ENCODE peak calls at places on chromosomes 12 and 14, in four cellular contexts. One of them, this sample, is unnamed.

GRCh38 chr14:106823552-106823951 is 1297.2 kb downstream of the TMEM121 start:
- DNase-seq in Peyer's patch: no peak
- DNase-seq in progenitor cell of endocrine pancreas: no peak
- DNase-seq in heart left ventricle: no peak
- DNase-seq in this sample: no peak

GRCh38 chr14:101215936-101216335 is 312.4 kb upstream of the RTL1 start:
- DNase-seq in heart left ventricle: no peak
- DNase-seq in progenitor cell of endocrine pancreas: no peak
- DNase-seq in Peyer's patch: peak
- DNase-seq in this sample: no peak

GRCh38 chr14:96573473-96574100 is 71.4 kb downstream of the PAPOLA start:
- DNase-seq in progenitor cell of endocrine pancreas: no peak
- DNase-seq in Peyer's patch: no peak
- DNase-seq in heart left ventricle: no peak
- DNase-seq in this sample: no peak

GRCh38 chr12:18998343-18999270 is 130.9 kb upstream of the PLEKHA5 start:
- DNase-seq in heart left ventricle: no peak
- DNase-seq in progenitor cell of endocrine pancreas: no peak
- DNase-seq in Peyer's patch: no peak
- DNase-seq in this sample: no peak

GRCh38 chr14:63438065-63438757 is 105.0 kb downstream of the PPP2R5E start:
- DNase-seq in Peyer's patch: no peak
- DNase-seq in progenitor cell of endocrine pancreas: no peak
- DNase-seq in heart left ventricle: peak
- DNase-seq in this sample: peak

GRCh38 chr12:129001-129400 is 62.4 kb downstream of the IQSEC3 start:
- DNase-seq in Peyer's patch: no peak
- DNase-seq in progenitor cell of endocrine pancreas: no peak
- DNase-seq in heart left ventricle: no peak
- DNase-seq in this sample: no peak

GRCh38 chr14:100905166-100905565 is 1.6 kb upstream of the RTL1 start:
- DNase-seq in Peyer's patch: no peak
- DNase-seq in heart left ventricle: no peak
- DNase-seq in progenitor cell of endocrine pancreas: no peak
- DNase-seq in this sample: no peak

GRCh38 chr14:106694638-106695393 is 1168.4 kb downstream of the TMEM121 start:
- DNase-seq in Peyer's patch: peak
- DNase-seq in progenitor cell of endocrine pancreas: no peak
- DNase-seq in heart left ventricle: peak
- DNase-seq in this sample: no peak

GRCh38 chr12:51323966-51324895 is at the start of gene BIN2:
- DNase-seq in heart left ventricle: peak
- DNase-seq in Peyer's patch: peak
- DNase-seq in progenitor cell of endocrine pancreas: no peak
- DNase-seq in this sample: no peak

GRCh38 chr14:67405771-67406170 is 6.2 kb downstream of the PLEK2 start:
- DNase-seq in heart left ventricle: no peak
- DNase-seq in Peyer's patch: no peak
- DNase-seq in progenitor cell of endocrine pancreas: no peak
- DNase-seq in this sample: no peak

GRCh38 chr12:53995311-53996187 is 4.4 kb upstream of the HOXC9 start:
- DNase-seq in heart left ventricle: peak
- DNase-seq in progenitor cell of endocrine pancreas: no peak
- DNase-seq in Peyer's patch: no peak
- DNase-seq in this sample: no peak

GRCh38 chr14:70884595-70885342 is 22.5 kb upstream of the PCNX1 start:
- DNase-seq in progenitor cell of endocrine pancreas: no peak
- DNase-seq in heart left ventricle: no peak
- DNase-seq in Peyer's patch: no peak
- DNase-seq in this sample: peak

GRCh38 chr12:54197037-54197909 is 8.5 kb upstream of the SMUG1 start:
- DNase-seq in progenitor cell of endocrine pancreas: no peak
- DNase-seq in heart left ventricle: no peak
- DNase-seq in Peyer's patch: no peak
- DNase-seq in this sample: no peak

GRCh38 chr14:61570188-61570960 is 124.9 kb upstream of the HIF1A start:
- DNase-seq in heart left ventricle: no peak
- DNase-seq in Peyer's patch: no peak
- DNase-seq in progenitor cell of endocrine pancreas: no peak
- DNase-seq in this sample: no peak

GRCh38 chr14:67137744-67138371 is 51.4 kb upstream of the GARIN2 start:
- DNase-seq in Peyer's patch: no peak
- DNase-seq in heart left ventricle: no peak
- DNase-seq in progenitor cell of endocrine pancreas: no peak
- DNase-seq in this sample: no peak

GRCh38 chr14:99187858-99188257 is 84.1 kb downstream of the BCL11B start:
- DNase-seq in progenitor cell of endocrine pancreas: no peak
- DNase-seq in heart left ventricle: no peak
- DNase-seq in Peyer's patch: no peak
- DNase-seq in this sample: no peak

GRCh38 chr14:94153750-94154350 is 20.3 kb upstream of the PPP4R4 start:
- DNase-seq in progenitor cell of endocrine pancreas: no peak
- DNase-seq in heart left ventricle: no peak
- DNase-seq in Peyer's patch: no peak
- DNase-seq in this sample: no peak

GRCh38 chr14:85978851-85979250 is 448.9 kb downstream of the FLRT2 start:
- DNase-seq in heart left ventricle: no peak
- DNase-seq in progenitor cell of endocrine pancreas: no peak
- DNase-seq in Peyer's patch: no peak
- DNase-seq in this sample: no peak

GRCh38 chr12:58424735-58425379 is 483.5 kb downstream of the ATP23 start:
- DNase-seq in Peyer's patch: no peak
- DNase-seq in heart left ventricle: no peak
- DNase-seq in progenitor cell of endocrine pancreas: no peak
- DNase-seq in this sample: no peak

GRCh38 chr14:75176142-75176820 is at the start of gene TMED10:
- DNase-seq in Peyer's patch: peak
- DNase-seq in progenitor cell of endocrine pancreas: peak
- DNase-seq in heart left ventricle: peak
- DNase-seq in this sample: peak

GRCh38 chr12:122753213-122753571 is 568 bp downstream of the DENR start:
- DNase-seq in heart left ventricle: no peak
- DNase-seq in progenitor cell of endocrine pancreas: no peak
- DNase-seq in Peyer's patch: no peak
- DNase-seq in this sample: no peak

GRCh38 chr12:31876568-31877424 is 82.4 kb upstream of the RESF1 start:
- DNase-seq in progenitor cell of endocrine pancreas: no peak
- DNase-seq in Peyer's patch: no peak
- DNase-seq in heart left ventricle: peak
- DNase-seq in this sample: no peak

GRCh38 chr14:73833530-73834257 is 17.9 kb upstream of the PTGR2 start:
- DNase-seq in progenitor cell of endocrine pancreas: no peak
- DNase-seq in Peyer's patch: no peak
- DNase-seq in heart left ventricle: peak
- DNase-seq in this sample: peak

GRCh38 chr12:53695148-53696138 is 19.6 kb upstream of the ATP5MC2 start:
- DNase-seq in heart left ventricle: peak
- DNase-seq in Peyer's patch: peak
- DNase-seq in progenitor cell of endocrine pancreas: peak
- DNase-seq in this sample: peak

GRCh38 chr12:59808317-59808910 is 212.6 kb downstream of the SLC16A7 start:
- DNase-seq in heart left ventricle: no peak
- DNase-seq in Peyer's patch: no peak
- DNase-seq in progenitor cell of endocrine pancreas: no peak
- DNase-seq in this sample: no peak

GRCh38 chr12:103680591-103681065 is 93.6 kb downstream of the STAB2 start:
- DNase-seq in progenitor cell of endocrine pancreas: no peak
- DNase-seq in Peyer's patch: no peak
- DNase-seq in heart left ventricle: peak
- DNase-seq in this sample: no peak

GRCh38 chr12:5230151-5230550 is 186.5 kb downstream of the KCNA5 start:
- DNase-seq in Peyer's patch: no peak
- DNase-seq in heart left ventricle: no peak
- DNase-seq in progenitor cell of endocrine pancreas: no peak
- DNase-seq in this sample: no peak

GRCh38 chr14:50797250-50798047 is 33.5 kb downstream of the NIN start:
- DNase-seq in heart left ventricle: no peak
- DNase-seq in progenitor cell of endocrine pancreas: no peak
- DNase-seq in Peyer's patch: no peak
- DNase-seq in this sample: no peak

GRCh38 chr14:50801706-50802105 is 29.3 kb downstream of the NIN start:
- DNase-seq in progenitor cell of endocrine pancreas: no peak
- DNase-seq in Peyer's patch: no peak
- DNase-seq in heart left ventricle: no peak
- DNase-seq in this sample: no peak

GRCh38 chr14:50796391-50796790 is 34.6 kb downstream of the NIN start:
- DNase-seq in progenitor cell of endocrine pancreas: no peak
- DNase-seq in Peyer's patch: no peak
- DNase-seq in heart left ventricle: no peak
- DNase-seq in this sample: no peak

GRCh38 chr14:50798048-50798421 is 32.9 kb downstream of the NIN start:
- DNase-seq in Peyer's patch: no peak
- DNase-seq in heart left ventricle: no peak
- DNase-seq in progenitor cell of endocrine pancreas: no peak
- DNase-seq in this sample: no peak

GRCh38 chr14:50800032-50800431 is 30.9 kb downstream of the NIN start:
- DNase-seq in Peyer's patch: no peak
- DNase-seq in heart left ventricle: no peak
- DNase-seq in progenitor cell of endocrine pancreas: no peak
- DNase-seq in this sample: no peak
- TF ChIP-seq CTCF in Peyer's patch: no peak
- TF ChIP-seq CTCF in heart left ventricle: no peak
- TF ChIP-seq CTCF in progenitor cell of endocrine pancreas: no peak
- TF ChIP-seq CTCF in this sample: no peak

DNA sequence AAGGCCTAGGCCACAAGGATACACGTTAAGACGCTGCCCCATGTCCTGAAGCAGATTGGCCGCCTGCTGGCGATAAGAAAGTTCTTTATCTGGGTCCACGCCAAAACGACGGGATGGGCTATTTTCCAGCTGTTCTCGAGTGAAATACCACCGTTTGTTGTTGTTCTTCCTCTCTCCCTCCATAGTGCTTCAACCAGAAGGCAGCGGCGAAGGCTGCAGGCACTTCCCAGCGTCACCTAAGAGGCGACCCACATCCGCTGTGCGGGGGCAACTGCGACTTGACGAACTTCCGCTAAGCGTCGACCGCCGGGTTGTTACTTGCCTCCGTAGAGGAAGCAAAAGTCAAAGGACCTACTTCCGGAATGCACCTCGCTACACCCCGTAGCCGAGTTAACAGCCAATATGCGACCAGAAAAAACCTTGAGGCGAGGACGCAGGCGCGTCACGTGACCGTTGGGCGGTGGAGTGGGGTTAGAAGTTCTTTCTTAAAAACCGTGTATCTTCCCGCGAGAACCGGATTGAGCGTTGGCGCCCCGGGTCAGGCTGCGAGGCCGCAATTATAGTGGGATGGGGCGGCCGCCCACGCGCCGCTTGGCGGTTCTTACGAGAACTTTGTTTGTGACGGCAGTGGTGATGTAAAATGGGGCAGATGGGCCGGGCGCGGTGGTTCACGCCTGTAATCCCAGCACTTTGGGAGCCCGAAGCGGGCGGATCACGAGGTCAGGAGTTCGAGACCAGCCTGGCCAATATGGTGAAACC is at the start of gene CCNT1:
- DNase-seq in progenitor cell of endocrine pancreas: peak
- DNase-seq in Peyer's patch: peak
- DNase-seq in heart left ventricle: peak
- DNase-seq in this sample: peak
- TF ChIP-seq CTCF in progenitor cell of endocrine pancreas: peak
- TF ChIP-seq CTCF in Peyer's patch: peak
- TF ChIP-seq CTCF in heart left ventricle: no peak
- TF ChIP-seq CTCF in this sample: no peak

DNA sequence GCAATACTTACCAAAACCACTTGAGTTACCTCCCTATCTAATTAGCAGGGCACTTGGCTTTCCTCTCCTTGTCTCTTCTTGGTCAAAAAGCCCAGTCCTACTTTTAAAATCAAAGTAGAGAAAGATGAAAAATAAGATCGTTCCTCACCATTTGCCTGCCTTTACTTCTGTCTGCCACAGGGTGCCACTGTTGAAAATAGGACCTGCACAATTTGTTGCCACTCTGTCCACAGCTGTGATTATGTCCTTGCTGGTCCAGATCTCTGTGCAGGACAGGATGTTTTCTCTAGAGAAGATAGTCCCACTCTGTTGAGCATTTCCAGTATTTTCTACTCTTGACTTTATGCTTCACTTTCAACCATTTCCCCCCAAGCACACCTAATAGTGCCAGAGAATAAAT is 179.9 kb downstream of the PDZRN4 start:
- DNase-seq in heart left ventricle: no peak
- DNase-seq in progenitor cell of endocrine pancreas: no peak
- DNase-seq in Peyer's patch: no peak
- DNase-seq in this sample: no peak
- TF ChIP-seq CTCF in heart left ventricle: no peak
- TF ChIP-seq CTCF in progenitor cell of endocrine pancreas: peak
- TF ChIP-seq CTCF in Peyer's patch: no peak
- TF ChIP-seq CTCF in this sample: no peak

DNA sequence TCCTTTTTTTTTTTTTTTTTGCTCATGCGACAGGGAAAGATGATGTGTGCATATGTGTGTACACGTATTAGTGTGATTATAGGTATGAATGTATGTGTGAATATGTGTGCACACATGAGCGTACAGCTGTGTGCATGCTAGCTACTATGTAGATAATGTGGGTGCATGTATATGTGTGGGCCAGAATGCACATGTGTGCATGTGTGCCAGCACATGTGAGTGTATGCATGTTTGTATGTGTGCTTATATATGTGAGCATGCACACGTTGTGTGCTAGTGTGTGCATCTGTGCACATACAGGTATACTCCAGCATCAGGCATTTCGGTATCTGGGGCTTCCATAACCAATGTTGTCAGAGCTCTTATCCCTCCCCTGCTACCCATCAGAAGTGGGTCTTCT is 541.1 kb downstream of the AACS start:
- DNase-seq in heart left ventricle: no peak
- DNase-seq in Peyer's patch: no peak
- DNase-seq in progenitor cell of endocrine pancreas: no peak
- DNase-seq in this sample: no peak
- TF ChIP-seq CTCF in heart left ventricle: no peak
- TF ChIP-seq CTCF in Peyer's patch: no peak
- TF ChIP-seq CTCF in progenitor cell of endocrine pancreas: no peak
- TF ChIP-seq CTCF in this sample: no peak

GRCh38 chr12:49564241-49565118 is 3.5 kb downstream of the MCRS1 start:
- DNase-seq in Peyer's patch: peak
- DNase-seq in progenitor cell of endocrine pancreas: no peak
- DNase-seq in heart left ventricle: peak
- DNase-seq in this sample: no peak

GRCh38 chr12:49567302-49567610 is 686 bp downstream of the MCRS1 start:
- DNase-seq in progenitor cell of endocrine pancreas: no peak
- DNase-seq in Peyer's patch: no peak
- DNase-seq in heart left ventricle: no peak
- DNase-seq in this sample: no peak

GRCh38 chr12:49566361-49566760 is 1.6 kb downstream of the MCRS1 start:
- DNase-seq in heart left ventricle: peak
- DNase-seq in Peyer's patch: no peak
- DNase-seq in progenitor cell of endocrine pancreas: no peak
- DNase-seq in this sample: no peak

GRCh38 chr12:49565119-49565955 is 2.6 kb downstream of the MCRS1 start:
- DNase-seq in progenitor cell of endocrine pancreas: no peak
- DNase-seq in heart left ventricle: peak
- DNase-seq in Peyer's patch: no peak
- DNase-seq in this sample: no peak

GRCh38 chr12:49565956-49566265 is 2.0 kb downstream of the MCRS1 start:
- DNase-seq in heart left ventricle: no peak
- DNase-seq in Peyer's patch: no peak
- DNase-seq in progenitor cell of endocrine pancreas: no peak
- DNase-seq in this sample: no peak
- TF ChIP-seq CTCF in heart left ventricle: no peak
- TF ChIP-seq CTCF in Peyer's patch: no peak
- TF ChIP-seq CTCF in progenitor cell of endocrine pancreas: no peak
- TF ChIP-seq CTCF in this sample: no peak